ENCODE peak calls at places on chromosomes 5 and 9, in nine cellular contexts. S is HT-29, F is heart right ventricle, Z is NCI-H2081, V is HCT116, C is lower leg skin, G is SJSA1, M is HCEC 1CT, L is T-helper 22 cell. T is an unnamed sample.
A peak's percentile ranks its signal among the peaks of the same experiment; 100 is the strongest.

GRCh38 chr5:135429326-135429725 is 17.8 kb downstream of the DCANP1 start:
- DNase-seq in S (no peak), F (peak; percentile 67), Z (no peak), V (no peak), C (no peak), G (no peak), M (no peak), L (no peak), T (no peak)

GRCh38 chr5:158351485-158352140 is 492.7 kb upstream of the CLINT1 start:
- DNase-seq in S (no peak), F (no peak), Z (no peak), V (no peak), C (no peak), G (no peak), M (no peak), L (no peak), T (no peak)

GRCh38 chr5:58454025-58454424 is 5.9 kb downstream of the PLK2 start:
- DNase-seq in S (no peak), F (no peak), Z (no peak), V (no peak), C (no peak), G (no peak), M (no peak), L (no peak), T (no peak)

GRCh38 chr9:110031511-110032173 is 176.3 kb downstream of the C9orf152 start:
- DNase-seq in S (no peak), F (no peak), Z (no peak), V (no peak), C (no peak), G (peak; percentile 73), M (peak; percentile 94), L (no peak), T (no peak)

GRCh38 chr9:110886832-110887231 is 151.4 kb downstream of the LPAR1 start:
- DNase-seq in S (no peak), F (no peak), Z (no peak), V (no peak), C (no peak), G (no peak), M (peak; percentile 71), L (no peak), T (no peak)

GRCh38 chr5:12861891-12862290 is 957.6 kb upstream of the CTNND2 start:
- DNase-seq in S (no peak), F (no peak), Z (no peak), V (no peak), C (no peak), G (no peak), M (no peak), L (no peak), T (no peak)

GRCh38 chr9:89277454-89277853 is 33.5 kb upstream of the CKS2 start:
- DNase-seq in S (no peak), F (no peak), Z (no peak), V (no peak), C (no peak), G (no peak), M (no peak), L (no peak), T (peak; percentile 45)

GRCh38 chr9:27367175-27367798 is 70.3 kb upstream of the EQTN start:
- DNase-seq in S (no peak), F (no peak), Z (no peak), V (no peak), C (no peak), G (no peak), M (no peak), L (no peak), T (no peak)

GRCh38 chr5:6788956-6789649 is 75.9 kb downstream of the TENT4A start:
- DNase-seq in S (no peak), F (no peak), Z (no peak), V (no peak), C (no peak), G (no peak), M (no peak), L (no peak), T (no peak)